ENCODE peak calls at places on chromosome 15, in nine cellular contexts. R is kidney glomerular epithelial cell, X is ACHN, J is NCI-H2081, A is GM20000, U is GM12865, N is left ventricle myocardium inferior, O is K562, T is kidney epithelial cell. W is an unnamed sample.

GRCh38 chr15:39479916-39480315 is 101.0 kb upstream of the THBS1 start:
- DNase-seq in J (no peak), T (no peak), O (no peak), N (no peak), U (no peak), A (no peak), X (no peak), R (no peak), W (no peak)

GRCh38 chr15:80744411-80744810 is 34.8 kb upstream of the CEMIP start:
- DNase-seq in U (no peak), X (no peak), O (no peak), A (no peak), T (no peak), R (no peak), N (no peak), J (no peak), W (no peak)

GRCh38 chr15:42273900-42274692 is 863 bp upstream of the TMEM87A start:
- DNase-seq in X (peak; percentile 36), A (peak; percentile 33), T (no peak), R (peak; percentile 47), U (peak; percentile 79), N (peak; percentile 65), J (peak; percentile 29), O (peak; percentile 45), W (peak; percentile 76)

GRCh38 chr15:76338555-76339301 is 2.2 kb downstream of the ISL2 start:
- DNase-seq in U (no peak), X (no peak), R (no peak), N (no peak), T (no peak), O (no peak), J (no peak), A (peak; percentile 54), W (no peak)

GRCh38 chr15:33526532-33526931 is 215.8 kb downstream of the RYR3 start:
- DNase-seq in X (no peak), R (no peak), N (no peak), A (no peak), O (no peak), U (no peak), T (no peak), J (no peak), W (no peak)

GRCh38 chr15:89367485-89368451 is 33.1 kb upstream of the POLG start:
- DNase-seq in U (no peak), N (no peak), X (no peak), J (peak; percentile 90), T (no peak), R (no peak), A (peak; percentile 34), O (peak; percentile 95), W (peak; percentile 74)

GRCh38 chr15:40873625-40874561 is at the start of gene RHOV:
- DNase-seq in J (peak; percentile 75), A (peak; percentile 84), N (peak; percentile 38), T (no peak), O (peak; percentile 94), R (peak; percentile 47), U (peak; percentile 76), X (peak; percentile 80), W (peak; percentile 63)

GRCh38 chr15:42919794-42920280 is 741 bp downstream of the TTBK2 start:
- DNase-seq in X (peak; percentile 52), O (peak; percentile 22), T (no peak), J (no peak), R (no peak), U (peak; percentile 46), A (peak; percentile 18), N (no peak), W (no peak)

GRCh38 chr15:68310178-68310810 is 32.7 kb downstream of the FEM1B start:
- DNase-seq in U (no peak), A (no peak), J (no peak), X (no peak), O (no peak), R (no peak), N (peak; percentile 47), T (no peak), W (peak; percentile 55)

GRCh38 chr15:89785064-89785770 is 9.1 kb downstream of the MESP2 start:
- DNase-seq in U (no peak), T (no peak), N (no peak), A (no peak), X (no peak), O (no peak), R (no peak), J (no peak), W (no peak)

GRCh38 chr15:54792526-54792925 is 404.2 kb downstream of the RSL24D1 start:
- DNase-seq in A (no peak), N (no peak), U (no peak), R (no peak), J (no peak), O (no peak), X (no peak), T (no peak), W (no peak)

GRCh38 chr15:48507416-48508065 is 138.0 kb downstream of the FBN1 start:
- DNase-seq in N (no peak), T (peak; percentile 16), J (peak; percentile 23), R (peak; percentile 39), A (peak; percentile 39), X (peak; percentile 55), U (peak; percentile 73), O (peak; percentile 28), W (no peak)

GRCh38 chr15:77417642-77418041 is 2.3 kb downstream of the PEAK1 start:
- DNase-seq in N (no peak), U (no peak), A (no peak), X (no peak), R (no peak), T (no peak), J (no peak), O (no peak), W (no peak)

GRCh38 chr15:64251121-64251520 is 88.3 kb upstream of the PPIB start:
- DNase-seq in O (no peak), U (no peak), X (no peak), A (no peak), T (no peak), N (no peak), J (no peak), R (no peak), W (no peak)

GRCh38 chr15:73996939-73997338 is 2.4 kb downstream of the PML start:
- DNase-seq in R (peak; percentile 42), U (peak; percentile 77), J (no peak), N (no peak), A (peak; percentile 48), T (no peak), O (no peak), X (peak; percentile 88), W (no peak)

GRCh38 chr15:44726568-44727461 is 9.5 kb upstream of the TRIM69 start:
- DNase-seq in O (peak; percentile 63), N (no peak), A (peak; percentile 58), T (peak; percentile 77), U (peak; percentile 97), J (no peak), X (peak; percentile 73), R (peak; percentile 61), W (no peak)

GRCh38 chr15:62991698-62992097 is 50.8 kb upstream of the TPM1 start:
- DNase-seq in O (no peak), A (no peak), J (no peak), U (no peak), T (no peak), X (no peak), R (no peak), N (no peak), W (no peak)

GRCh38 chr15:47688573-47689086 is 28.7 kb upstream of the SEMA6D start:
- DNase-seq in A (no peak), X (no peak), T (no peak), U (no peak), O (no peak), N (no peak), J (no peak), R (no peak), W (no peak)

GRCh38 chr15:25787855-25788521 is 75.1 kb downstream of the ATP10A start:
- DNase-seq in A (no peak), J (no peak), U (peak; percentile 9), N (no peak), X (peak; percentile 56), O (no peak), T (no peak), R (no peak), W (peak; percentile 70)

GRCh38 chr15:99514306-99514705 is 51.5 kb upstream of the MEF2A start:
- DNase-seq in X (no peak), U (peak; percentile 47), J (no peak), T (no peak), N (no peak), O (no peak), A (no peak), R (no peak), W (no peak)

GRCh38 chr15:79967331-79968182 is 3.4 kb downstream of the BCL2A1 start:
- DNase-seq in R (no peak), O (no peak), X (no peak), J (no peak), U (peak; percentile 31), A (no peak), N (no peak), T (no peak), W (no peak)

GRCh38 chr15:68833734-68834334 is 13.1 kb upstream of the ANP32A start:
- DNase-seq in N (no peak), R (no peak), U (peak; percentile 47), J (no peak), X (no peak), A (no peak), O (no peak), T (no peak), W (no peak)

GRCh38 chr15:75199347-75199976 is 2.2 kb upstream of the C15orf39 start:
- DNase-seq in J (no peak), X (no peak), O (no peak), T (no peak), U (peak; percentile 74), N (no peak), A (no peak), R (no peak), W (no peak)

GRCh38 chr15:41546846-41547786 is 3.1 kb upstream of the RPAP1 start:
- DNase-seq in X (peak; percentile 23), A (no peak), U (no peak), O (no peak), J (no peak), R (no peak), N (no peak), T (no peak), W (no peak)

GRCh38 chr15:47505712-47506542 is 211.4 kb upstream of the SEMA6D start:
- DNase-seq in T (no peak), O (no peak), A (no peak), U (no peak), J (peak; percentile 43), R (no peak), X (no peak), N (no peak), W (no peak)

GRCh38 chr15:25182098-25182478 is 227.3 kb downstream of the SNRPN start:
- DNase-seq in T (no peak), U (no peak), J (no peak), R (no peak), A (no peak), N (peak; percentile 3), O (no peak), X (no peak), W (peak; percentile 45)

W was measured in aorta.